ENCODE peak calls at places on chromosomes 4 and X, in five cellular contexts. One of them, this sample, is unnamed.

GRCh38 chr4:83329521-83330105 is 5.0 kb downstream of the HPSE start:
- DNase-seq in endodermal cell: no peak
- DNase-seq in thoracic aorta: no peak
- DNase-seq in GM23248: peak; percentile 56
- DNase-seq in SK-N-SH: no peak
- DNase-seq in this sample: no peak

GRCh38 chr4:66273110-66273509 is 602.8 kb upstream of the EPHA5 start:
- DNase-seq in endodermal cell: no peak
- DNase-seq in thoracic aorta: no peak
- DNase-seq in GM23248: no peak
- DNase-seq in SK-N-SH: no peak
- DNase-seq in this sample: no peak

GRCh38 chr4:10893417-10893816 is 208.8 kb upstream of the CLNK start:
- DNase-seq in endodermal cell: no peak
- DNase-seq in thoracic aorta: no peak
- DNase-seq in GM23248: no peak
- DNase-seq in SK-N-SH: no peak
- DNase-seq in this sample: peak; percentile 3

GRCh38 chrX:40094900-40095587 is 2.7 kb downstream of the BCOR start:
- DNase-seq in endodermal cell: peak; percentile 67
- DNase-seq in thoracic aorta: no peak
- DNase-seq in GM23248: peak; percentile 47
- DNase-seq in SK-N-SH: peak; percentile 30
- DNase-seq in this sample: peak; percentile 47

GRCh38 chr4:168787801-168788200 is 222.3 kb downstream of the CBR4 start:
- DNase-seq in endodermal cell: no peak
- DNase-seq in thoracic aorta: no peak
- DNase-seq in GM23248: no peak
- DNase-seq in SK-N-SH: no peak
- DNase-seq in this sample: no peak

GRCh38 chr4:153643406-153644016 is 40.6 kb upstream of the TLR2 start:
- DNase-seq in endodermal cell: no peak
- DNase-seq in thoracic aorta: no peak
- DNase-seq in GM23248: peak; percentile 59
- DNase-seq in SK-N-SH: peak; percentile 69
- DNase-seq in this sample: peak; percentile 47

GRCh38 chr4:15756361-15756861 is 21.7 kb upstream of the CD38 start:
- DNase-seq in endodermal cell: no peak
- DNase-seq in thoracic aorta: no peak
- DNase-seq in GM23248: peak; percentile 33
- DNase-seq in SK-N-SH: no peak
- DNase-seq in this sample: peak; percentile 80

GRCh38 chrX:153818571-153819397 is 11.6 kb downstream of the PDZD4 start:
- DNase-seq in endodermal cell: peak; percentile 82
- DNase-seq in thoracic aorta: no peak
- DNase-seq in GM23248: peak; percentile 43
- DNase-seq in SK-N-SH: peak; percentile 90
- DNase-seq in this sample: peak; percentile 30

GRCh38 chrX:153968754-153969124 is 2.9 kb downstream of the HCFC1 start:
- DNase-seq in endodermal cell: no peak
- DNase-seq in thoracic aorta: no peak
- DNase-seq in GM23248: peak; percentile 53
- DNase-seq in SK-N-SH: no peak
- DNase-seq in this sample: no peak

DNA sequence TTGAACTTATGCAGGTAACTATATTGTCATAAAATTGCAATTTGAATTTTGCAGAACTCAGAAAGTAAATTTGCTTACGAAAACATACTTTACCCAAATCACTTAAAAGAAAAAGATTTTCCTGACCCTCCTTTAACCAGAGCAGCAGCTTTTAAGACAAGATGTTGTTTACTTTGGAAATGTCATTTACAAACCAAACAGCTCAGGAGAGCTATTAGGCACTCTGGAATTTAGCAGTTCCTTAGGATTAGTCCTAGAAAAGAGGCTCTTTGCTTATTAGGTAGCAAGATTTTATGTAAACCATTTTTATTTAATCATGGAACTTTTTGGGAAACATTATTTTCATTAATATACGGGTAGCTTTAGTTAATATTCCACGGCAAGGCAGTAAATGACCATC is 765.7 kb upstream of the POU3F4 start:
- DNase-seq in endodermal cell: no peak
- DNase-seq in thoracic aorta: no peak
- DNase-seq in GM23248: no peak
- DNase-seq in SK-N-SH: no peak
- DNase-seq in this sample: no peak
- H3K27ac ChIP-seq in endodermal cell: no peak overlapping the region
- H3K27ac ChIP-seq in thoracic aorta: no peak overlapping the region
- H3K27ac ChIP-seq in GM23248: no peak overlapping the region
- H3K27ac ChIP-seq in SK-N-SH: no peak overlapping the region
- H3K27ac ChIP-seq in this sample: no peak overlapping the region

GRCh38 chr4:73989031-73989430 is 1.0 kb upstream of the PPBP start:
- DNase-seq in endodermal cell: no peak
- DNase-seq in thoracic aorta: no peak
- DNase-seq in GM23248: no peak
- DNase-seq in SK-N-SH: no peak
- DNase-seq in this sample: no peak

GRCh38 chr4:73989928-73990327 is 1.9 kb upstream of the PPBP start:
- DNase-seq in endodermal cell: no peak
- DNase-seq in thoracic aorta: no peak
- DNase-seq in GM23248: no peak
- DNase-seq in SK-N-SH: no peak
- DNase-seq in this sample: no peak

GRCh38 chr4:73985528-73985852 is 2.5 kb downstream of the PPBP start:
- DNase-seq in endodermal cell: no peak
- DNase-seq in thoracic aorta: no peak
- DNase-seq in GM23248: no peak
- DNase-seq in SK-N-SH: no peak
- DNase-seq in this sample: no peak

GRCh38 chr4:73990988-73991883 is 3.2 kb upstream of the PPBP start:
- DNase-seq in endodermal cell: no peak
- DNase-seq in thoracic aorta: no peak
- DNase-seq in GM23248: no peak
- DNase-seq in SK-N-SH: no peak
- DNase-seq in this sample: no peak

GRCh38 chr4:73988096-73988495 is at the start of gene PPBP:
- DNase-seq in endodermal cell: no peak
- DNase-seq in thoracic aorta: no peak
- DNase-seq in GM23248: no peak
- DNase-seq in SK-N-SH: no peak
- DNase-seq in this sample: no peak
- H3K27ac ChIP-seq in endodermal cell: no peak within 1 kb of the TSS
- H3K27ac ChIP-seq in thoracic aorta: no peak within 1 kb of the TSS
- H3K27ac ChIP-seq in GM23248: no peak within 1 kb of the TSS
- H3K27ac ChIP-seq in SK-N-SH: no peak within 1 kb of the TSS
- H3K27ac ChIP-seq in this sample: no peak within 1 kb of the TSS

DNA sequence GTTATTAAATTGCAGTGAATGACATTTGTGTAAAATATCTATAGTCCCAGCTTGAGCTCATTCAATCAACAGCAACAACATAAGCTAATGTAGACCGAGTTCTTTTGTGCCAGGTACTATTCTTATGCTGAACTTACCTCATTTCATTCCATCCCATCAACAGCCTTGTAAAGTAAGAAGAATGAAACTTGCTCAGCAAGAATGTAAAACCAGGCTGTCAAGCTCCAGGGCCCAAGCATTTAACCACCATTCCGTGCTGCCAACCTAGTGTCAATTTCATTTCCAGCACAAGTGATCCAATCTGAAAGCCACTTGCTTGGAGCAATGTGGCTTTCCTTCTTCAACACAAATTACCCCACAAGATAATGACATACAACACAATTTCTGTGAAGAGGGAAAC is 36.6 kb downstream of the RASSF6 start:
- DNase-seq in endodermal cell: no peak
- DNase-seq in thoracic aorta: no peak
- DNase-seq in GM23248: no peak
- DNase-seq in SK-N-SH: no peak
- DNase-seq in this sample: no peak
- H3K27ac ChIP-seq in endodermal cell: no peak overlapping the region
- H3K27ac ChIP-seq in thoracic aorta: no peak overlapping the region
- H3K27ac ChIP-seq in GM23248: no peak overlapping the region
- H3K27ac ChIP-seq in SK-N-SH: no peak overlapping the region
- H3K27ac ChIP-seq in this sample: no peak overlapping the region

GRCh38 chr4:25013756-25014737 is 16.7 kb downstream of the LGI2 start:
- DNase-seq in endodermal cell: no peak
- DNase-seq in thoracic aorta: no peak
- DNase-seq in GM23248: no peak
- DNase-seq in SK-N-SH: no peak
- DNase-seq in this sample: no peak
- H3K27ac ChIP-seq in endodermal cell: no peak overlapping the region
- H3K27ac ChIP-seq in thoracic aorta: no peak overlapping the region
- H3K27ac ChIP-seq in GM23248: no peak overlapping the region
- H3K27ac ChIP-seq in SK-N-SH: no peak overlapping the region
- H3K27ac ChIP-seq in this sample: no peak overlapping the region

DNA sequence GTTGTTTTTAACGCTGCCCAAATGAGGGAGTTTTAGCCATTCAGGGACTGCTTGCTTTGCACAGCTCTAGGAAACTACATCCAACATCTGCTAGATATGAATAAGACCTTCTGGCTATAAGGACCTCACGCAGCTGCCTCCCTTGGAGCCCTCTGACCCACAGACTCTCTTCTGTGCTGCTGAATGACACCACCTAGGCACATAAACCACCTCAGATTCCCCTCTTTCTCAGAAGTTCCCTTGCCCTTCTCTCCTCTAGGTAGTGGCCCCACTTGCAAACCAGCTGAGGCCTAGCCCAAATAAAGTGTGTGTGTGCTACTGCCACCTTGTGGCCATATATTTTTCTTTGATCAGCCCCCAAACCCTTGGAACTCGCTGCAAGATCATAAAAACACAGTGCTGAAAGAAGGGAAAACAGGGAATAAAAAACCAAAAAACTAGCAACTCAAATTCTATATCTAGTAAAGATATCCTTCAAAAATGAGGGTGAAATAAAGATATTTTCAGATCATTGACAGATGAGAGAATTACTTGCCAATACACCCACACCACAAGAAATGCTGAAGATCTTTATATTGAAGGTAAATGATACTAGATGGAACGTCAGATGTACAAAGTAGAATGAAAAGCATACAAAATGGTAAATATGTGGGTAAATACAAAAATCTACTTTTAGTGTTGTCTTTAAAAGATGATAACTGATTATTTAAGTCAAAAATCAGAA is 265.9 kb downstream of the ADAMTS3 start:
- DNase-seq in endodermal cell: peak; percentile 83
- DNase-seq in thoracic aorta: no peak
- DNase-seq in GM23248: peak; percentile 55
- DNase-seq in SK-N-SH: peak; percentile 16
- DNase-seq in this sample: peak; percentile 54
- H3K27ac ChIP-seq in endodermal cell: no peak overlapping the region
- H3K27ac ChIP-seq in thoracic aorta: no peak overlapping the region
- H3K27ac ChIP-seq in GM23248: no peak overlapping the region
- H3K27ac ChIP-seq in SK-N-SH: no peak overlapping the region
- H3K27ac ChIP-seq in this sample: no peak overlapping the region

GRCh38 chr4:40582413-40582812 is 47.3 kb downstream of the RBM47 start:
- DNase-seq in endodermal cell: no peak
- DNase-seq in thoracic aorta: no peak
- DNase-seq in GM23248: no peak
- DNase-seq in SK-N-SH: no peak
- DNase-seq in this sample: no peak

GRCh38 chr4:40576651-40577480 is 52.8 kb downstream of the RBM47 start:
- DNase-seq in endodermal cell: peak; percentile 75
- DNase-seq in thoracic aorta: peak; percentile 58
- DNase-seq in GM23248: peak; percentile 92
- DNase-seq in SK-N-SH: no peak
- DNase-seq in this sample: peak; percentile 97

GRCh38 chr4:40577588-40578253 is 51.9 kb downstream of the RBM47 start:
- DNase-seq in endodermal cell: no peak
- DNase-seq in thoracic aorta: no peak
- DNase-seq in GM23248: no peak
- DNase-seq in SK-N-SH: no peak
- DNase-seq in this sample: no peak

GRCh38 chr4:40581254-40582140 is 48.2 kb downstream of the RBM47 start:
- DNase-seq in endodermal cell: no peak
- DNase-seq in thoracic aorta: no peak
- DNase-seq in GM23248: no peak
- DNase-seq in SK-N-SH: no peak
- DNase-seq in this sample: no peak

GRCh38 chr4:40579983-40580382 is 49.7 kb downstream of the RBM47 start:
- DNase-seq in endodermal cell: no peak
- DNase-seq in thoracic aorta: no peak
- DNase-seq in GM23248: peak; percentile 82
- DNase-seq in SK-N-SH: no peak
- DNase-seq in this sample: peak; percentile 64
- H3K27ac ChIP-seq in endodermal cell: no peak overlapping the region
- H3K27ac ChIP-seq in thoracic aorta: no peak overlapping the region
- H3K27ac ChIP-seq in GM23248: peak overlapping the region; percentile 45
- H3K27ac ChIP-seq in SK-N-SH: peak overlapping the region; percentile 75
- H3K27ac ChIP-seq in this sample: no peak overlapping the region

This sample was measured in mesenchymal stem cell.